ENCODE peak calls at places on chromosome 2, in nine cellular contexts. F is fibroblast of mammary gland, K is esophagus squamous epithelium, Z is astrocyte of the spinal cord, J is neural crest cell, R is astrocyte of the cerebellum, E is GM20000, U is fibroblast of lung, P is Caco-2. D is an unnamed sample.

GRCh38 chr2:151771599-151772358 is 37.5 kb upstream of the NEB start:
- DNase-seq in F (peak), K (no peak), Z (peak), J (no peak), R (peak), E (peak), U (peak), P (no peak), D (peak)

GRCh38 chr2:7633556-7634153 is 716.4 kb downstream of the RNF144A start:
- DNase-seq in F (no peak), K (no peak), Z (no peak), J (no peak), R (no peak), E (no peak), U (no peak), P (no peak), D (no peak)

GRCh38 chr2:161988589-161988988 is 85.4 kb downstream of the DPP4 start:
- DNase-seq in F (no peak), K (no peak), Z (no peak), J (no peak), R (no peak), E (no peak), U (peak), P (no peak), D (no peak)

GRCh38 chr2:187233811-187234210 is 214.2 kb downstream of the CALCRL start:
- DNase-seq in F (peak), K (no peak), Z (no peak), J (no peak), R (no peak), E (no peak), U (no peak), P (no peak), D (no peak)

GRCh38 chr2:86037141-86037794 is 68.4 kb downstream of the POLR1A start:
- DNase-seq in F (peak), K (no peak), Z (peak), J (no peak), R (peak), E (no peak), U (peak), P (no peak), D (peak)

GRCh38 chr2:39858681-39859080 is 79.6 kb upstream of the THUMPD2 start:
- DNase-seq in F (no peak), K (no peak), Z (no peak), J (no peak), R (no peak), E (no peak), U (no peak), P (no peak), D (no peak)

GRCh38 chr2:76861708-76862107 is 660.5 kb downstream of the LRRTM4 start:
- DNase-seq in F (peak), K (no peak), Z (peak), J (no peak), R (peak), E (no peak), U (peak), P (no peak), D (no peak)

GRCh38 chr2:23283653-23284052 is 101.3 kb upstream of the KLHL29 start:
- DNase-seq in F (peak), K (no peak), Z (no peak), J (no peak), R (no peak), E (no peak), U (peak), P (no peak), D (peak)

DNA sequence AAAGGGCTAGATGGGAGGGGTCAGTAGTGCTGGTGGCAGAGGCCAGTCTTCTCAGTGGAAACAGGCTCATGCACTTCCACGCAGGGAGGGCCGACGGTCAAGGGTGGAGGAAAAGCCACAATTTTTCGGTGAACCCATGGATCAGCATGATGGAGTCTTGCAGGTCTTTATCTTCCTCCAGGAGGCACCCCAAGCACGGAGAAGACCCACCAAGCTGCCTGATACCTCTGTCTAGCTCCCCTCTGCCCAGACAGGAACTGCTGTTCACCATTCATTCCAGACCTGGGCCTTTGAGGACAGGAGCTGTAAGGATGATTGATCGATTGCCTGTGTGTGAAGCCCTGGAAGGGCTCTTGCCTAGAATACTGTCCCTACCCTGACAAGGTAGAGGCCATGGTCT is 2.8 kb upstream of the LRRFIP1 start:
- DNase-seq in F (peak), K (no peak), Z (no peak), J (no peak), R (no peak), E (peak), U (no peak), P (no peak), D (no peak)
- TF ChIP-seq CTCF in F (peak), K (no peak), Z (no peak), J (no peak), R (no peak), E (no peak), U (no peak), P (no peak), D (no peak)

GRCh38 chr2:101983928-101984327 is 7.8 kb upstream of the IL1R2 start:
- DNase-seq in F (no peak), K (no peak), Z (no peak), J (no peak), R (no peak), E (no peak), U (no peak), P (peak), D (no peak)
- TF ChIP-seq CTCF in F (peak), K (peak), Z (peak), J (peak), R (peak), E (no peak), U (peak), P (peak), D (peak)

GRCh38 chr2:51510298-51510697 is 478.4 kb upstream of the NRXN1 start:
- DNase-seq in F (no peak), K (no peak), Z (no peak), J (no peak), R (no peak), E (no peak), U (no peak), P (no peak), D (no peak)

GRCh38 chr2:51511002-51511401 is 479.1 kb upstream of the NRXN1 start:
- DNase-seq in F (no peak), K (no peak), Z (no peak), J (no peak), R (no peak), E (peak), U (no peak), P (no peak), D (no peak)

GRCh38 chr2:51505533-51505932 is 473.6 kb upstream of the NRXN1 start:
- DNase-seq in F (no peak), K (no peak), Z (no peak), J (no peak), R (no peak), E (no peak), U (no peak), P (peak), D (no peak)
- TF ChIP-seq CTCF in F (no peak), K (no peak), Z (no peak), J (no peak), R (no peak), E (no peak), U (no peak), P (peak), D (peak)

DNA sequence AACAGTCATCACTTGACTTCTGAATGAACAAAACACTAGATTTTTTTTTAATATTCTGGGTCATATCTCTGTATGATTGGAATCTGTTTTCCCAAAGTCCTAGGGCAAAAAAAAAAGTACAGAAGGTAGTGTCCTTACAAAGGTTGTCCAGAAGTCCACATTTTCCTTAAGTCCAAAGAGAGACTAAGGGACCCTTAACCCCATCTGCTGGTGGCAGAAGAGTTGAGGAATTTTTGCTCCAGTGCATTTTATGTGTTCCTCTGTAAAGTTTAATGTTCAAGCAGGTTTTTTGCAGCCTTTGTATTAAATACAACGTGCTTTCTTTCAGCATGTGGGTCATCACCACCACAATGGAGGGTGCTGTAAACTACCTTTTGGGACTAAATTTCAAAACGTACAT is 215.9 kb downstream of the SP3 start:
- DNase-seq in F (peak), K (no peak), Z (peak), J (no peak), R (peak), E (no peak), U (peak), P (peak), D (peak)
- TF ChIP-seq CTCF in F (peak), K (no peak), Z (peak), J (peak), R (peak), E (no peak), U (peak), P (peak), D (peak)

GRCh38 chr2:198961555-198961954 is 496.2 kb downstream of the SATB2 start:
- DNase-seq in F (no peak), K (no peak), Z (no peak), J (no peak), R (no peak), E (no peak), U (no peak), P (no peak), D (no peak)
- TF ChIP-seq CTCF in F (no peak), K (no peak), Z (no peak), J (peak), R (peak), E (no peak), U (peak), P (no peak), D (peak)

GRCh38 chr2:239670463-239671120 is 269.8 kb upstream of the HDAC4 start:
- DNase-seq in F (no peak), K (no peak), Z (no peak), J (no peak), R (no peak), E (no peak), U (no peak), P (no peak), D (no peak)

GRCh38 chr2:239668042-239668441 is 267.2 kb upstream of the HDAC4 start:
- DNase-seq in F (no peak), K (no peak), Z (no peak), J (no peak), R (no peak), E (no peak), U (no peak), P (no peak), D (no peak)

GRCh38 chr2:239668651-239669050 is 267.8 kb upstream of the HDAC4 start:
- DNase-seq in F (no peak), K (no peak), Z (no peak), J (no peak), R (no peak), E (no peak), U (no peak), P (no peak), D (no peak)

GRCh38 chr2:239669899-239670460 is 269.2 kb upstream of the HDAC4 start:
- DNase-seq in F (no peak), K (no peak), Z (no peak), J (no peak), R (no peak), E (no peak), U (no peak), P (no peak), D (no peak)

DNA sequence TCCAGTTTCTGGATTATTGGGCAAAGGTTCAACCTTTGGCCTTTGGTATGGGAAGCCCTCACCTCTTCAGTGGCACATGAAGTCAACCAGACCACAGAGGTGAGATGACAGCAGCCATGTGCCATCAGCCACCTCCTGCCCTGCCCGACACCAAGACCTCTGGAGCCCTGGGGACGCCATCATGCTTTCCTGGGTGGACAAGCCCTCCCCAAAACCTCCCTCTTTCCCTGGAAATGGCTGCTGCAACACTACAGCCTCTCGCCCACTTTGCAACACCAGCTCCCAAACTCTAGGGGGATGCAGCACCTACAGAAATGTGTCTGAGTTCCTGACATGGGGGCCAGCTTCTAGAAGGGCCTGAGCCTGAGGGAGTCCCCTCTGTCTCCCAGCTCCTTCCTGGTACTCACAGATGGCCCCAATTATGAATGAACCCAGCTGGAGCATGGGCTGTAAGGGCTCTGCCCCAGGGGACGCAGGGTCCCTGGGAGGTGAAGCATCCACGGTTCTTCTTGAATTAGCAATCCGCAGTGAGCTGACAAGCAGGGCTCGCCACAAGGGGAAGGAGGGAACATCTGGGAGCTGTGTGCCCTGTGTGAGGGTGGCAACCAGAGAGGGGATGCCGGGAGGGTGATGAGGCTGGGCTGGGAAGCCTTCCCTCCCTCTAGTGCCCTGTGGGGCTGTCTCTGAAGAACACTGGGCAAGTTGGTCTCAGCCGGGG is 268.5 kb upstream of the HDAC4 start:
- DNase-seq in F (no peak), K (no peak), Z (no peak), J (no peak), R (no peak), E (no peak), U (no peak), P (no peak), D (no peak)
- TF ChIP-seq CTCF in F (no peak), K (no peak), Z (no peak), J (no peak), R (no peak), E (no peak), U (no peak), P (no peak), D (no peak)

GRCh38 chr2:162989507-162989906 is 150.9 kb upstream of the KCNH7 start:
- DNase-seq in F (no peak), K (no peak), Z (no peak), J (no peak), R (no peak), E (no peak), U (no peak), P (no peak), D (no peak)
- TF ChIP-seq CTCF in F (no peak), K (no peak), Z (no peak), J (no peak), R (no peak), E (no peak), U (no peak), P (no peak), D (no peak)